ENCODE peak calls at places on chromosomes 11 and 22, in five cellular contexts. J, U, N, Q and Y are unnamed samples.
A peak's percentile ranks its signal among the peaks of the same experiment; 100 is the strongest.

GRCh38 chr22:24189249-24190158 is 8.2 kb downstream of the SUSD2 start:
- DNase-seq in U (no peak), Q (peak; percentile 38), J (peak; percentile 63), N (peak; percentile 60), Y (peak; percentile 72)

GRCh38 chr11:114350022-114350421 is 50.3 kb downstream of the C11orf71 start:
- DNase-seq in Q (peak; percentile 40), U (no peak), J (no peak), N (no peak), Y (no peak)

GRCh38 chr11:93648168-93648567 is 13.3 kb upstream of the CEP295 start:
- DNase-seq in Q (peak; percentile 33), N (peak; percentile 9), J (peak; percentile 25), U (no peak), Y (peak; percentile 49)

GRCh38 chr11:34408580-34409172 is 30.1 kb upstream of the CAT start:
- DNase-seq in U (no peak), Q (no peak), J (no peak), N (no peak), Y (no peak)

GRCh38 chr11:120710354-120711187 is 199.0 kb downstream of the GRIK4 start:
- DNase-seq in U (peak; percentile 55), N (peak; percentile 72), Q (peak; percentile 56), J (peak; percentile 95), Y (peak; percentile 34)

GRCh38 chr11:96098511-96099241 is 174.8 kb upstream of the MTMR2 start:
- DNase-seq in J (peak; percentile 70), U (no peak), N (peak; percentile 89), Q (peak; percentile 60), Y (no peak)

GRCh38 chr22:40620464-40621046 is 16.0 kb downstream of the MRTFA start:
- DNase-seq in N (peak; percentile 80), U (no peak), Q (peak; percentile 88), J (peak; percentile 48), Y (peak; percentile 20)

GRCh38 chr11:130906616-130907015 is 9.7 kb downstream of the SNX19 start:
- DNase-seq in U (no peak), Q (no peak), N (no peak), J (no peak), Y (no peak)

GRCh38 chr11:94678236-94678635 is 89.9 kb upstream of the AMOTL1 start:
- DNase-seq in J (peak; percentile 6), N (peak; percentile 84), Q (peak; percentile 91), U (no peak), Y (no peak)

GRCh38 chr22:20523118-20523983 is 15.9 kb downstream of the MED15 start:
- DNase-seq in U (peak; percentile 60), N (no peak), J (peak; percentile 90), Q (no peak), Y (peak; percentile 26)

GRCh38 chr22:37233751-37234631 is 10.1 kb downstream of the RAC2 start:
- DNase-seq in Q (no peak), J (no peak), N (no peak), U (no peak), Y (no peak)

GRCh38 chr22:43476751-43477150 is 64.9 kb downstream of the MPPED1 start:
- DNase-seq in N (no peak), J (no peak), Q (no peak), U (no peak), Y (no peak)

GRCh38 chr11:88259431-88259830 is 78.1 kb downstream of the CTSC start:
- DNase-seq in N (no peak), Q (no peak), U (no peak), J (no peak), Y (no peak)

GRCh38 chr11:113994077-113994954 is 19.4 kb downstream of the HTR3A start:
- DNase-seq in J (no peak), Q (no peak), U (no peak), N (no peak), Y (peak; percentile 33)

GRCh38 chr22:44880588-44881245 is 128.3 kb downstream of the ARHGAP8 start:
- DNase-seq in Q (no peak), U (no peak), J (no peak), N (no peak), Y (no peak)

GRCh38 chr11:3412837-3413236 is 33.9 kb upstream of the ZNF195 start:
- DNase-seq in N (no peak), U (no peak), Q (no peak), J (no peak), Y (no peak)

GRCh38 chr22:46652930-46653331 is 32.7 kb downstream of the GRAMD4 start:
- DNase-seq in N (no peak), J (peak; percentile 63), Q (no peak), U (no peak), Y (no peak)

GRCh38 chr22:22061085-22062077 is 78.8 kb upstream of the TOP3B start:
- DNase-seq in J (peak; percentile 45), U (no peak), N (peak; percentile 54), Q (peak; percentile 19), Y (peak; percentile 93)

GRCh38 chr11:43537831-43538230 is 142.7 kb upstream of the HSD17B12 start:
- DNase-seq in J (no peak), N (no peak), U (no peak), Q (no peak), Y (no peak)

GRCh38 chr11:8387693-8388092 is 124.0 kb upstream of the LMO1 start:
- DNase-seq in N (no peak), U (no peak), Q (no peak), J (no peak), Y (no peak)

GRCh38 chr22:43476341-43476740 is 64.5 kb downstream of the MPPED1 start:
- DNase-seq in U (no peak), N (no peak), Q (no peak), J (no peak), Y (peak; percentile 18)

GRCh38 chr22:47125603-47126002 is 363.2 kb downstream of the TBC1D22A start:
- DNase-seq in J (peak; percentile 12), U (no peak), N (no peak), Q (no peak), Y (no peak)

GRCh38 chr22:50302041-50302541 is 5.4 kb downstream of the PLXNB2 start:
- DNase-seq in U (no peak), Q (peak; percentile 32), N (peak; percentile 61), J (no peak), Y (peak; percentile 35)

GRCh38 chr11:3835100-3835485 is 5.7 kb downstream of the RHOG start:
- DNase-seq in Q (peak; percentile 55), N (no peak), U (no peak), J (no peak), Y (peak; percentile 54)

GRCh38 chr11:2271077-2271326 is 614 bp upstream of the ASCL2 start:
- DNase-seq in U (no peak), J (no peak), N (no peak), Q (no peak), Y (no peak)

DNA sequence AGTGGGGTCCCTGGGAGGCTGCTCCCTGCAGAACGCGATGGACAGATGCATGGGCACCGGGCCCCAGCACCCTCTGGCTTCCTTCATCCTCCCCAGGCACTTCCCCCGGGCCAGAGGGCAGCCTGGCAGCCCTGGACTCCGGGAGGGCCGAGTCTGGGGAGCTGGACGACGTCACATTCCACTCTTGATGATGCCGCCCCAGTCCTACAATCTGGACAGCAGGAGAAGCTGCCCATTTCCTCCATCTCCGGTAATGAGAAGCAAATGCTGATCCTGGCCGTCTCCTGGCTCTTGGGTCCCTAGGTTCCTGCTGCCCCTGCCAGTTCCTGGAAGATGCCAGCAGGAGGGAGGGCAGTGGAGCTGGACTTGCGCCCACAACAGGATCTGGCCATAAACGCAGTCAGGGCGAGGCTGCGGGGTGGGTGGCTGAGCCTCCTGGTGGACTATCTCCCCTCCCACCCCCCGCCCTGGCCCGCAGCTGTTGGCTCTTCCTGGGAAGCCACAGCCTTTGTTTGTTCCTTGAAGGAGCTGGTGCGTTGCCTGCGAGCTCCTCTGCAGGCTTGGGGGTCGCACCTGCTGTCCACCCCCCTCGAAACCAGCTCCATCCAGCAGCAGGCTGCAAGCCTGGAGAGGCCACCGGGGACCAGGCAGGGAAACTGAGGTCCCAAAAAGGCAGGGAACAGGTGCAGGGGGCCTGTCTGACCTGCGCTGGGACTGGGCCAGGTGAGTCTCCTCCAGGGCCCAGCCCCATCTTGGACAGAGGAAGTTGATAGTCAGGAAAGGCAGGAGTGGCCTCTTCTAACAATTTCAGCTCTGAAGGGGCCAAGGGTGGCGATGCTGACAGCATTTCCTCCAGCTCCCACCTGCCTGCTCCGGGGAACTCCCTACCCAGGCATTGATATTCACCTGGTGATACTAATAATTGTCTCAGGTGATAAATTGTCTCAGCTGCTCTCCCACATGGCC is 17.9 kb upstream of the MUC6 start:
- DNase-seq in J (peak; percentile 22), Q (no peak), N (no peak), U (peak; percentile 14), Y (no peak)
- TF ChIP-seq CTCF in J (no peak), Q (no peak), N (no peak), U (no peak), Y (no peak)

GRCh38 chr11:128482092-128482491 is 105.3 kb downstream of the ETS1 start:
- DNase-seq in N (no peak), Q (no peak), J (no peak), U (no peak), Y (peak; percentile 73)

GRCh38 chr11:128482512-128483191 is 104.7 kb downstream of the ETS1 start:
- DNase-seq in Q (no peak), N (no peak), U (no peak), J (peak; percentile 95), Y (peak; percentile 94)

GRCh38 chr11:128481135-128481534 is 106.2 kb downstream of the ETS1 start:
- DNase-seq in U (no peak), J (peak; percentile 98), N (peak; percentile 66), Q (no peak), Y (peak; percentile 66)

GRCh38 chr11:128483211-128483788 is 104.1 kb downstream of the ETS1 start:
- DNase-seq in N (no peak), Q (no peak), U (no peak), J (no peak), Y (peak; percentile 80)

GRCh38 chr11:128484172-128484571 is 103.2 kb downstream of the ETS1 start:
- DNase-seq in U (no peak), N (no peak), Q (no peak), J (no peak), Y (no peak)
- TF ChIP-seq CTCF in U (no peak), N (peak; percentile 46), Q (peak; percentile 13), J (peak; percentile 7), Y (no peak)

GRCh38 chr22:31730344-31730711 is 19.6 kb downstream of the PRR14L start:
- DNase-seq in N (no peak), Q (no peak), U (no peak), J (no peak), Y (no peak)
- TF ChIP-seq CTCF in N (peak; percentile 13), Q (peak; percentile 19), U (peak; percentile 12), J (peak; percentile 22), Y (peak; percentile 23)

GRCh38 chr11:66259225-66259624 is 9.2 kb upstream of the RAB1B start:
- DNase-seq in U (no peak), N (no peak), J (no peak), Q (no peak), Y (no peak)

GRCh38 chr11:66261578-66261977 is 6.9 kb upstream of the RAB1B start:
- DNase-seq in N (no peak), U (no peak), Q (no peak), J (no peak), Y (no peak)

GRCh38 chr11:66259976-66260375 is 8.5 kb upstream of the RAB1B start:
- DNase-seq in U (no peak), Q (no peak), J (no peak), N (no peak), Y (no peak)

GRCh38 chr11:66262191-66262590 is 6.2 kb upstream of the RAB1B start:
- DNase-seq in U (no peak), Q (no peak), J (no peak), N (no peak), Y (no peak)

DNA sequence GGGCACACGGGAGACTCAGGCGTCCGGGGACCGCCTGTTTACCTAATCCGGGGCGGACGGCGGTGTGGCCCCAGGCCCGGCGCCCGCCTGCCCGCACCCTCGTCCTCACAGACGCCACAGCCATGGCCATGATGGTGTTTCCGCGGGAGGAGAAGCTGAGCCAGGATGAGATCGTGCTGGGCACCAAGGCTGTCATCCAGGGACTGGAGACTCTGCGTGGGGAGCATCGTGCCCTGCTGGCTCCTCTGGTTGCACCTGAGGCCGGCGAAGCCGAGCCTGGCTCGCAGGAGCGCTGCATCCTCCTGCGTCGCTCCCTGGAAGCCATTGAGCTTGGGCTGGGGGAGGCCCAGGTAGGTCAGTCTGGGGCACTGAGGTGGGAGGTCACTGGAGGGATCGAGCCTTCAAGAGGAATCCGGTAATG is 10.0 kb upstream of the RAB1B start:
- DNase-seq in Q (no peak), N (no peak), J (no peak), U (no peak), Y (no peak)
- TF ChIP-seq CTCF in Q (no peak), N (no peak), J (no peak), U (no peak), Y (no peak)